ENCODE peak calls at places on chromosomes 4 and X, in nine cellular contexts. P is T-helper 9 cell; D is stimulated activated CD4-positive, alpha-beta T cell treated with anti-CD3 and anti-CD28 coated beads, Interleukin-4, amount 100 ng/mL, for 48 hours; R is RWPE1; X is choroid plexus epithelial cell; L is DND-41; A is activated naive CD8-positive, alpha-beta T cell treated with anti-CD3 and anti-CD28 coated beads, Interleukin-2, amount 50 U/mL, for 24 hours; Q is NCI-H2171 treated with DMSO at 0.1 percent for 48 hours; S is ureter. E is an unnamed sample.

GRCh38 chr4:127783026-127783769 is 1.1 kb downstream of the HSPA4L start:
- DNase-seq in P (no peak), D (no peak), R (peak), X (peak), L (no peak), A (no peak), Q (peak), S (peak), E (peak)

GRCh38 chr4:48683784-48684666 is 96.1 kb downstream of the FRYL start:
- DNase-seq in P (no peak), D (no peak), R (no peak), X (no peak), L (no peak), A (no peak), Q (no peak), S (no peak), E (peak)

GRCh38 chrX:132614297-132614696 is 125.5 kb upstream of the MBNL3 start:
- DNase-seq in P (no peak), D (no peak), R (no peak), X (peak), L (peak), A (no peak), Q (no peak), S (no peak), E (peak)

GRCh38 chr4:185128272-185129119 is 14.6 kb upstream of the SLC25A4 start:
- DNase-seq in P (peak), D (peak), R (peak), X (peak), L (no peak), A (peak), Q (no peak), S (no peak), E (peak)

GRCh38 chrX:101348452-101349222 is at the start of gene TIMM8A:
- DNase-seq in P (peak), D (peak), R (peak), X (peak), L (peak), A (peak), Q (peak), S (peak), E (peak)

GRCh38 chrX:152399395-152399794 is 51.7 kb downstream of the GABRA3 start:
- DNase-seq in P (no peak), D (no peak), R (no peak), X (no peak), L (no peak), A (no peak), Q (no peak), S (no peak), E (no peak)

GRCh38 chr4:186471441-186471840 is 83.9 kb downstream of the MTNR1A start:
- DNase-seq in P (no peak), D (no peak), R (no peak), X (no peak), L (no peak), A (no peak), Q (no peak), S (no peak), E (peak)

GRCh38 chr4:46386570-46386969 is 3.4 kb downstream of the GABRA2 start:
- DNase-seq in P (no peak), D (no peak), R (peak), X (peak), L (no peak), A (no peak), Q (peak), S (no peak), E (peak)

GRCh38 chr4:109662786-109663185 is 40.5 kb downstream of the CASP6 start:
- DNase-seq in P (no peak), D (no peak), R (no peak), X (no peak), L (no peak), A (no peak), Q (no peak), S (no peak), E (no peak)

GRCh38 chr4:161577604-161578301 is 586.0 kb downstream of the FSTL5 start:
- DNase-seq in P (no peak), D (no peak), R (peak), X (peak), L (no peak), A (no peak), Q (no peak), S (no peak), E (peak)

GRCh38 chrX:40173662-40174593 is 76.2 kb upstream of the BCOR start:
- DNase-seq in P (no peak), D (peak), R (no peak), X (peak), L (peak), A (peak), Q (peak), S (peak), E (peak)

GRCh38 chrX:374566-374965 is 12.1 kb downstream of the PPP2R3B start:
- DNase-seq in P (no peak), D (no peak), R (peak), X (no peak), L (no peak), A (peak), Q (no peak), S (no peak), E (no peak)

GRCh38 chr4:168664242-168664897 is 167.5 kb downstream of the PALLD start:
- DNase-seq in P (no peak), D (no peak), R (no peak), X (no peak), L (no peak), A (no peak), Q (no peak), S (no peak), E (peak)

GRCh38 chr4:121717680-121718237 is 21.0 kb upstream of the ANXA5 start:
- DNase-seq in P (no peak), D (no peak), R (no peak), X (peak), L (no peak), A (no peak), Q (no peak), S (no peak), E (peak)

GRCh38 chr4:138521809-138522208 is 279.7 kb upstream of the SLC7A11 start:
- DNase-seq in P (no peak), D (no peak), R (no peak), X (no peak), L (no peak), A (no peak), Q (no peak), S (no peak), E (no peak)

E was measured in fibroblast of villous mesenchyme.